ENCODE peak calls at places on chromosomes 4 and X, in five cellular contexts. I, A, B, K and P are unnamed samples.

GRCh38 chr4:40409835-40410234 is 74.7 kb downstream of the CHRNA9 start:
- DNase-seq in I (no peak), A (no peak), B (no peak), K (no peak), P (no peak)

GRCh38 chr4:134365852-134366251 is 164.3 kb upstream of the PABPC4L start:
- DNase-seq in I (no peak), A (peak; percentile 30), B (no peak), K (no peak), P (no peak)

GRCh38 chrX:137748827-137749226 is 182.9 kb downstream of the ZIC3 start:
- DNase-seq in I (no peak), A (no peak), B (no peak), K (no peak), P (no peak)

GRCh38 chr4:29578329-29578728 is 1141.8 kb upstream of the PCDH7 start:
- DNase-seq in I (no peak), A (no peak), B (no peak), K (no peak), P (no peak)

GRCh38 chrX:139691843-139692505 is 16.0 kb downstream of the MCF2 start:
- DNase-seq in I (no peak), A (peak; percentile 8), B (no peak), K (no peak), P (peak; percentile 36)

GRCh38 chrX:13808865-13809264 is 8.0 kb downstream of the GPM6B start:
- DNase-seq in I (no peak), A (no peak), B (no peak), K (no peak), P (no peak)

GRCh38 chrX:125003746-125004446 is 315.8 kb upstream of the TEX13C start:
- DNase-seq in I (no peak), A (no peak), B (no peak), K (no peak), P (no peak)

GRCh38 chrX:23959781-23960180 is 52.0 kb downstream of the CXorf58 start:
- DNase-seq in I (no peak), A (no peak), B (peak; percentile 86), K (no peak), P (no peak)

GRCh38 chrX:2552621-2553297 is 52.0 kb upstream of the DHRSX start:
- DNase-seq in I (no peak), A (peak; percentile 78), B (no peak), K (no peak), P (no peak)

GRCh38 chr4:108829981-108830492 is 67.2 kb upstream of the ETNPPL start:
- DNase-seq in I (no peak), A (no peak), B (no peak), K (no peak), P (no peak)

GRCh38 chrX:16882702-16883486 is 12.7 kb upstream of the RBBP7 start:
- DNase-seq in I (peak; percentile 37), A (peak; percentile 74), B (peak; percentile 64), K (no peak), P (peak; percentile 70)

GRCh38 chr4:119478446-119479179 is 150.0 kb downstream of the PDE5A start:
- DNase-seq in I (no peak), A (peak; percentile 44), B (no peak), K (no peak), P (no peak)

GRCh38 chr4:92071587-92071986 is 232.2 kb upstream of the GRID2 start:
- DNase-seq in I (no peak), A (no peak), B (no peak), K (no peak), P (no peak)

GRCh38 chrX:12315526-12315925 is 177.3 kb downstream of the FRMPD4 start:
- DNase-seq in I (no peak), A (no peak), B (no peak), K (no peak), P (no peak)

GRCh38 chr4:162241857-162242256 is 78.1 kb upstream of the FSTL5 start:
- DNase-seq in I (no peak), A (no peak), B (no peak), K (no peak), P (no peak)

GRCh38 chr4:38867478-38868054 is at the start of gene FAM114A1:
- DNase-seq in I (no peak), A (peak; percentile 68), B (no peak), K (no peak), P (peak; percentile 94)

GRCh38 chrX:56728752-56729151 is 291 bp upstream of the NBDY start:
- DNase-seq in I (no peak), A (peak; percentile 55), B (no peak), K (no peak), P (no peak)

GRCh38 chr4:74543983-74544382 is 99.0 kb downstream of the AREG start:
- DNase-seq in I (no peak), A (peak; percentile 44), B (no peak), K (no peak), P (no peak)

GRCh38 chr4:5452156-5452555 is 256.2 kb downstream of the EVC2 start:
- DNase-seq in I (no peak), A (no peak), B (no peak), K (no peak), P (no peak)

GRCh38 chr4:52423967-52424366 is 235.1 kb downstream of the USP46 start:
- DNase-seq in I (no peak), A (no peak), B (no peak), K (no peak), P (no peak)

GRCh38 chr4:113878718-113879117 is 100.7 kb downstream of the ARSJ start:
- DNase-seq in I (no peak), A (peak; percentile 54), B (no peak), K (peak; percentile 48), P (peak; percentile 19)

GRCh38 chr4:138910201-138910913 is 105.2 kb upstream of the NOCT start:
- DNase-seq in I (no peak), A (no peak), B (no peak), K (no peak), P (peak; percentile 52)

GRCh38 chr4:93828830-93829530 is 427 bp downstream of the ATOH1 start:
- DNase-seq in I (no peak), A (no peak), B (peak; percentile 6), K (no peak), P (peak; percentile 65)

GRCh38 chrX:19517965-19518364 is 2.7 kb upstream of the MAP3K15 start:
- DNase-seq in I (no peak), A (no peak), B (no peak), K (no peak), P (no peak)

GRCh38 chr4:26298198-26298950 is 22.4 kb upstream of the RBPJ start:
- DNase-seq in I (no peak), A (no peak), B (no peak), K (no peak), P (no peak)

GRCh38 chr4:8438743-8439142 is 1.8 kb downstream of the ACOX3 start:
- DNase-seq in I (no peak), A (no peak), B (no peak), K (no peak), P (no peak)

GRCh38 chrX:72129661-72130060 is 2.1 kb downstream of the RTL5 start:
- DNase-seq in I (no peak), A (no peak), B (no peak), K (no peak), P (no peak)

GRCh38 chr4:113088050-113088449 is 38.6 kb downstream of the ANK2 start:
- DNase-seq in I (no peak), A (no peak), B (no peak), K (no peak), P (no peak)

GRCh38 chr4:61657016-61657415 is 456.9 kb downstream of the ADGRL3 start:
- DNase-seq in I (no peak), A (no peak), B (no peak), K (no peak), P (no peak)

GRCh38 chr4:47752214-47752613 is 85.7 kb downstream of the CORIN start:
- DNase-seq in I (no peak), A (no peak), B (no peak), K (no peak), P (no peak)

GRCh38 chr4:3480528-3481112 is 17.5 kb downstream of the DOK7 start:
- DNase-seq in I (peak; percentile 45), A (peak; percentile 67), B (peak; percentile 82), K (peak; percentile 24), P (peak; percentile 92)

GRCh38 chr4:15654556-15655222 is 468 bp downstream of the FBXL5 start:
- DNase-seq in I (no peak), A (peak; percentile 19), B (peak; percentile 45), K (no peak), P (no peak)
- TF ChIP-seq REST in I (no peak), A (no peak), B (no peak), K (no peak), P (no peak)

GRCh38 chr4:1202526-1203378 is 30.4 kb upstream of the SPON2 start:
- DNase-seq in I (no peak), A (no peak), B (no peak), K (no peak), P (peak; percentile 16)

GRCh38 chr4:1199556-1200331 is 27.4 kb upstream of the SPON2 start:
- DNase-seq in I (no peak), A (no peak), B (no peak), K (no peak), P (peak; percentile 23)

GRCh38 chr4:1204286-1204827 is 32.0 kb upstream of the SPON2 start:
- DNase-seq in I (no peak), A (no peak), B (no peak), K (no peak), P (peak; percentile 27)

GRCh38 chr4:1200425-1201035 is 28.1 kb upstream of the SPON2 start:
- DNase-seq in I (no peak), A (no peak), B (peak; percentile 39), K (no peak), P (peak; percentile 61)

DNA sequence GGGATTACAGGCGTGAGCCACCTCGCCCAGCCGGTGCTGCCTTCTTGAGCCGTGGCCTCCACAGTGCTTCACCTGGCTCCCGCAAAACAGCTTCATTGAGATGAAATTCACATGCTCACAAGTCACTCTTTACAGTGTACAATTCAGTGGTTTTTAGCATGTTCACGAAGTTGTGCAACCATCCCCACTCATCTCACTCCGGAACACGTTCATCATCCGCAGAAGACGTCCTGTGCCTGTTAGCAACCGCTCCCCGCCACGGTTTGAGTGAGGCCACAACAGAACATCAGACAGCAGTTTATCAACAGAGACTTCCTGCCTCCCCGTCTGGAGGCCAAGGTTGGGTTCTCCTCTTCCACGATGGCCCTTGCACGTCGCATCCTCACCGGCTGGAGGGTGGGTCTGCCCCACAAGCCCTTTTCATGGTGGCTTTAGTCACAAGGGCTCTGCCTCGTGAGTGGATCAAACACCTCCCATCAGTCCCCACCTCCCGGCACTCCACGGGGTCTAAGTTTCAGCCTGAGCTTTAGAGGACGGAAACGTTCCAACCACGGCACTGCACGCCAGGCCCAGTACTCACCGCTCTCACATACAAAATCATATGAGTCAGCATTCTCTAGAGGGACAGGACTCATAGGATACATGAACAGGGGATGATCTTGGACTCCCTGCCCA is 29.6 kb upstream of the SPON2 start:
- DNase-seq in I (no peak), A (no peak), B (peak; percentile 90), K (no peak), P (peak; percentile 20)
- TF ChIP-seq REST in I (no peak), A (no peak), B (no peak), K (no peak), P (no peak)

GRCh38 chr4:89868999-89869589 is 25.6 kb upstream of the MMRN1 start:
- DNase-seq in I (no peak), A (no peak), B (no peak), K (no peak), P (no peak)
- TF ChIP-seq REST in I (no peak), A (no peak), B (no peak), K (no peak), P (no peak)

DNA sequence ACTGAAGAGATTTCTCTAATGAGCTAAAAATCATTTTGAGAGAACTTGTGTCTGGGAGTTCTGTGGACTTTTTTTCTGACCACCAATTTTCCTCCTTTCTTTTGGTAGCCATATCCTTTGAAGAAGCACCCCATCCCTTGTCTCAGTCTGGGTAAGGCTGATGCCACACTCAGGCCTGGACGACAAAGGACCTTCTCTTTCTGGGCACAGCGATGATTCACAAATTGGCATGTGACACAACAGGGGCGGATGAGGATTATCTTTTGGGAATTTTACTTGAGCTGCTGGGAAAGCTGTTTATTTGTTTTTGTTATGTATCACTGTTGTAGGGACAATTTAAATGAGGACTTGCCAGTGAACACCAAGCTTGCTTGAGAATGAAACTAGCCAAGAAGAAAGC is 233.3 kb upstream of the HAND2 start:
- DNase-seq in I (no peak), A (no peak), B (no peak), K (no peak), P (no peak)
- TF ChIP-seq REST in I (no peak), A (no peak), B (no peak), K (no peak), P (no peak)